ENCODE peak calls at places on chromosomes 2 and 18, in six cellular contexts. P is EL, S is cardiac fibroblast, E is T-helper 1 cell, V is activated T-cell treated with anti-CD3 and anti-CD28 coated beads for 24 hours, O is substantia nigra. W is an unnamed sample.

GRCh38 chr2:239882781-239883180 is 142.4 kb downstream of the NDUFA10 start:
- DNase-seq in E (no peak), V (no peak), S (no peak), P (no peak), O (no peak), W (no peak)

GRCh38 chr18:63905361-63905760 is 2.4 kb upstream of the SERPINB10 start:
- DNase-seq in O (no peak), S (no peak), V (no peak), P (no peak), E (no peak), W (no peak)

GRCh38 chr18:76453057-76453561 is 41.9 kb downstream of the ZNF516 start:
- DNase-seq in V (no peak), S (no peak), O (no peak), E (no peak), P (no peak), W (no peak)

GRCh38 chr18:54776282-54776977 is 51.8 kb upstream of the RAB27B start:
- DNase-seq in P (peak), E (no peak), S (peak), O (no peak), V (no peak), W (peak)

GRCh38 chr18:54626779-54627178 is 35.7 kb downstream of the DYNAP start:
- DNase-seq in V (no peak), S (no peak), O (no peak), P (no peak), E (no peak), W (no peak)

GRCh38 chr2:69138793-69139510 is 126.0 kb downstream of the ANTXR1 start:
- DNase-seq in V (no peak), O (no peak), P (peak), E (no peak), S (peak), W (no peak)

GRCh38 chr18:50986360-50987087 is 18.7 kb downstream of the ELAC1 start:
- DNase-seq in P (peak), E (no peak), S (peak), O (no peak), V (no peak), W (no peak)

GRCh38 chr2:102101844-102102635 is 40.5 kb upstream of the IL1R1 start:
- DNase-seq in V (no peak), S (no peak), P (no peak), E (no peak), O (no peak), W (no peak)

GRCh38 chr2:130846686-130847375 is 10.1 kb downstream of the ARHGEF4 start:
- DNase-seq in P (peak), V (no peak), S (no peak), O (no peak), E (no peak), W (no peak)

GRCh38 chr2:172931923-172932520 is 143.6 kb upstream of the MAP3K20 start:
- DNase-seq in V (peak), O (peak), P (peak), E (peak), S (peak), W (peak)

GRCh38 chr2:240255811-240256703 is 115.6 kb upstream of the OTOS start:
- DNase-seq in V (no peak), S (no peak), O (no peak), E (no peak), P (no peak), W (no peak)

GRCh38 chr2:54763636-54764291 is 40.3 kb downstream of the EML6 start:
- DNase-seq in V (no peak), S (no peak), E (no peak), P (no peak), O (no peak), W (no peak)

GRCh38 chr2:236512902-236513433 is 56.7 kb upstream of the ACKR3 start:
- DNase-seq in P (peak), O (peak), E (peak), V (peak), S (peak), W (peak)

GRCh38 chr2:120605231-120605935 is 130.3 kb upstream of the GLI2 start:
- DNase-seq in E (no peak), S (no peak), V (no peak), P (no peak), O (no peak), W (no peak)

GRCh38 chr2:233063269-233063975 is 3.3 kb downstream of the INPP5D start:
- DNase-seq in E (no peak), S (no peak), O (no peak), V (no peak), P (no peak), W (no peak)

GRCh38 chr18:45839415-45840395 is 14.2 kb downstream of the SIGLEC15 start:
- DNase-seq in E (no peak), O (no peak), P (peak), S (peak), V (no peak), W (peak)

GRCh38 chr2:70035344-70035844 is 51.9 kb upstream of the PCBP1 start:
- DNase-seq in V (no peak), E (no peak), P (peak), O (no peak), S (no peak), W (no peak)

GRCh38 chr18:54130631-54131030 is 93.8 kb downstream of the MBD2 start:
- DNase-seq in V (no peak), O (no peak), S (no peak), P (no peak), E (no peak), W (no peak)

GRCh38 chr2:219362524-219363164 is 25.1 kb downstream of the DNPEP start:
- DNase-seq in P (peak), V (no peak), S (peak), E (no peak), O (no peak), W (no peak)

GRCh38 chr2:206145665-206146064 is 13.6 kb downstream of the NDUFS1 start:
- DNase-seq in O (no peak), E (no peak), P (no peak), S (no peak), V (no peak), W (no peak)

GRCh38 chr2:45627911-45628310 is 16.8 kb upstream of the SRBD1 start:
- DNase-seq in O (no peak), V (no peak), P (peak), S (peak), E (no peak), W (no peak)

GRCh38 chr2:153077311-153077710 is 358.9 kb downstream of the ARL6IP6 start:
- DNase-seq in E (no peak), P (no peak), O (no peak), V (no peak), S (no peak), W (no peak)

GRCh38 chr18:31651369-31651768 is 33.0 kb downstream of the B4GALT6 start:
- DNase-seq in P (no peak), V (no peak), O (no peak), S (no peak), E (no peak), W (no peak)

GRCh38 chr2:235852528-235852920 is 315.7 kb downstream of the GBX2 start:
- DNase-seq in V (no peak), E (no peak), S (no peak), P (no peak), O (no peak), W (no peak)

GRCh38 chr2:99201959-99202678 is 21.1 kb downstream of the MRPL30 start:
- DNase-seq in S (no peak), V (no peak), P (no peak), E (no peak), O (no peak), W (no peak)

GRCh38 chr2:75920721-75921551 is 210.2 kb upstream of the GCFC2 start:
- DNase-seq in V (no peak), O (peak), E (no peak), P (no peak), S (no peak), W (no peak)

GRCh38 chr2:101859604-101860003 is 132.2 kb upstream of the IL1R2 start:
- DNase-seq in S (no peak), O (no peak), P (no peak), V (no peak), E (no peak), W (no peak)

GRCh38 chr2:177397501-177398289 is 5.1 kb downstream of the AGPS start:
- DNase-seq in P (peak), S (peak), O (no peak), V (no peak), E (no peak), W (no peak)

GRCh38 chr18:28728891-28729290 is 552.0 kb upstream of the CDH2 start:
- DNase-seq in V (no peak), E (no peak), S (peak), O (no peak), P (peak), W (no peak)

GRCh38 chr2:168465594-168465993 is 9.5 kb downstream of the CERS6 start:
- DNase-seq in V (no peak), P (no peak), O (no peak), E (no peak), S (no peak), W (peak)

GRCh38 chr18:75071484-75071785 is 137.5 kb downstream of the PTGR3 start:
- DNase-seq in E (no peak), P (no peak), O (no peak), V (no peak), S (no peak), W (no peak)

GRCh38 chr2:160956243-160956802 is 203.9 kb upstream of the TANK start:
- DNase-seq in E (no peak), O (no peak), S (peak), V (no peak), P (no peak), W (no peak)

GRCh38 chr2:222878284-222878876 is 17.5 kb downstream of the ACSL3 start:
- DNase-seq in E (no peak), O (no peak), S (no peak), V (no peak), P (no peak), W (no peak)

W was measured in stimulated activated naive CD8-positive, alpha-beta T cell treated with anti-CD3 and anti-CD28 coated beads, Interleukin-15, amount 100 ng/mL, for 72 hours.